ENCODE peak calls at places on chromosomes 3 and 15, in seven cellular contexts. J, R, T, N, V, G and E are unnamed samples.
A peak's percentile ranks its signal among the peaks of the same experiment; 100 is the strongest.

GRCh38 chr15:55796321-55796965 is 53.5 kb upstream of the PRTG start:
- DNase-seq in J (no peak), R (no peak), T (no peak), N (no peak), V (peak; percentile 70), G (no peak), E (no peak)

GRCh38 chr15:76206325-76206976 is 104.8 kb downstream of the ETFA start:
- DNase-seq in J (peak; percentile 85), R (peak; percentile 43), T (no peak), N (no peak), V (peak; percentile 78), G (peak; percentile 90), E (no peak)

GRCh38 chr3:76242886-76243753 is 457.8 kb upstream of the ZNF717 start:
- DNase-seq in J (no peak), R (no peak), T (no peak), N (peak; percentile 30), V (no peak), G (no peak), E (no peak)

GRCh38 chr15:78715930-78716329 is 74.9 kb upstream of the CHRNB4 start:
- DNase-seq in J (no peak), R (no peak), T (no peak), N (no peak), V (peak; percentile 66), G (no peak), E (no peak)

GRCh38 chr3:160935413-160936095 is 169.6 kb downstream of the B3GALNT1 start:
- DNase-seq in J (no peak), R (no peak), T (no peak), N (no peak), V (no peak), G (no peak), E (no peak)

GRCh38 chr3:126465928-126466564 is 9.6 kb downstream of the ZXDC start:
- DNase-seq in J (no peak), R (no peak), T (no peak), N (no peak), V (no peak), G (no peak), E (peak; percentile 75)

GRCh38 chr3:168407381-168407780 is 311.7 kb upstream of the GOLIM4 start:
- DNase-seq in J (no peak), R (no peak), T (no peak), N (no peak), V (no peak), G (no peak), E (no peak)

GRCh38 chr15:27768731-27769510 is 330.2 kb downstream of the OCA2 start:
- DNase-seq in J (no peak), R (peak; percentile 26), T (no peak), N (no peak), V (peak; percentile 2), G (no peak), E (no peak)

GRCh38 chr15:76342046-76342381 is 5.4 kb downstream of the ISL2 start:
- DNase-seq in J (no peak), R (no peak), T (no peak), N (no peak), V (no peak), G (no peak), E (no peak)

GRCh38 chr3:114539525-114539924 is 245.7 kb downstream of the TIGIT start:
- DNase-seq in J (no peak), R (no peak), T (no peak), N (no peak), V (no peak), G (no peak), E (no peak)

GRCh38 chr15:62089616-62090015 is 22.8 kb downstream of the C2CD4A start:
- DNase-seq in J (no peak), R (no peak), T (no peak), N (no peak), V (no peak), G (no peak), E (no peak)

GRCh38 chr3:173140986-173141385 is at the start of gene SPATA16:
- DNase-seq in J (no peak), R (no peak), T (no peak), N (no peak), V (no peak), G (no peak), E (peak; percentile 72)

GRCh38 chr3:82133070-82133606 is 371.7 kb upstream of the GBE1 start:
- DNase-seq in J (peak; percentile 55), R (peak; percentile 21), T (peak; percentile 13), N (peak; percentile 45), V (peak; percentile 50), G (peak; percentile 1), E (no peak)